ENCODE peak calls at places on chromosomes 1 and 21, in seven cellular contexts. Z is effector memory CD4-positive, alpha-beta T cell; M is AG10803; D is choroid plexus epithelial cell; J is CD8-positive, alpha-beta T cell; T is small intestine; P is MM.1S. B is an unnamed sample.

GRCh38 chr1:29354511-29355098 is 118.3 kb downstream of the PTPRU start:
- DNase-seq in Z (no peak), M (no peak), D (no peak), J (no peak), T (no peak), P (no peak), B (no peak)

GRCh38 chr1:31505884-31506497 is 70.3 kb upstream of the TINAGL1 start:
- DNase-seq in Z (no peak), M (peak), D (peak), J (no peak), T (no peak), P (peak), B (peak)

GRCh38 chr1:192522673-192523072 is 52.9 kb upstream of the RGS1 start:
- DNase-seq in Z (no peak), M (no peak), D (no peak), J (no peak), T (no peak), P (no peak), B (no peak)

GRCh38 chr1:214310010-214310409 is 29.1 kb downstream of the SMYD2 start:
- DNase-seq in Z (no peak), M (peak), D (peak), J (no peak), T (no peak), P (no peak), B (no peak)

GRCh38 chr1:3892748-3893147 is 7.3 kb downstream of the C1orf174 start:
- DNase-seq in Z (no peak), M (no peak), D (no peak), J (no peak), T (no peak), P (no peak), B (no peak)

GRCh38 chr1:173889885-173890284 is 21.7 kb downstream of the ZBTB37 start:
- DNase-seq in Z (no peak), M (no peak), D (no peak), J (no peak), T (no peak), P (no peak), B (no peak)

GRCh38 chr1:31666290-31666963 is 21.8 kb upstream of the PEF1 start:
- DNase-seq in Z (no peak), M (peak), D (peak), J (no peak), T (peak), P (no peak), B (no peak)

GRCh38 chr1:178946855-178947687 is 76.2 kb upstream of the ANGPTL1 start:
- DNase-seq in Z (no peak), M (no peak), D (no peak), J (no peak), T (no peak), P (no peak), B (no peak)

GRCh38 chr21:37784591-37785318 is 131.5 kb downstream of the KCNJ6 start:
- DNase-seq in Z (no peak), M (peak), D (peak), J (no peak), T (no peak), P (no peak), B (no peak)

GRCh38 chr1:204171751-204172178 is 5.6 kb upstream of the REN start:
- DNase-seq in Z (no peak), M (peak), D (peak), J (no peak), T (no peak), P (no peak), B (no peak)

GRCh38 chr1:22107126-22107525 is 35.8 kb downstream of the WNT4 start:
- DNase-seq in Z (no peak), M (peak), D (no peak), J (no peak), T (no peak), P (no peak), B (no peak)

GRCh38 chr1:185821612-185822385 is 87.6 kb downstream of the HMCN1 start:
- DNase-seq in Z (no peak), M (no peak), D (peak), J (no peak), T (peak), P (no peak), B (no peak)

GRCh38 chr1:150065184-150065871 is 2.2 kb upstream of the VPS45 start:
- DNase-seq in Z (no peak), M (peak), D (peak), J (no peak), T (peak), P (no peak), B (no peak)

GRCh38 chr1:205774277-205775014 is 836 bp downstream of the RAB29 start:
- DNase-seq in Z (peak), M (no peak), D (peak), J (peak), T (peak), P (no peak), B (peak)

GRCh38 chr1:163395767-163396166 is 74.0 kb downstream of the NUF2 start:
- DNase-seq in Z (no peak), M (no peak), D (peak), J (no peak), T (no peak), P (no peak), B (no peak)

GRCh38 chr1:59815892-59816291 is 1.1 kb downstream of the HOOK1 start:
- DNase-seq in Z (no peak), M (no peak), D (no peak), J (no peak), T (peak), P (no peak), B (no peak)

GRCh38 chr1:36096500-36097412 is 8.1 kb downstream of the ADPRS start:
- DNase-seq in Z (no peak), M (no peak), D (no peak), J (no peak), T (no peak), P (no peak), B (no peak)

GRCh38 chr1:166017395-166017794 is 149.4 kb downstream of the FAM78B start:
- DNase-seq in Z (no peak), M (no peak), D (no peak), J (no peak), T (no peak), P (no peak), B (no peak)

GRCh38 chr1:202656057-202656456 is 54.2 kb downstream of the SYT2 start:
- DNase-seq in Z (no peak), M (no peak), D (peak), J (no peak), T (no peak), P (no peak), B (no peak)

GRCh38 chr1:24742090-24742938 is 2.9 kb upstream of the CLIC4 start:
- DNase-seq in Z (no peak), M (peak), D (peak), J (no peak), T (peak), P (no peak), B (no peak)

GRCh38 chr1:71298633-71299032 is 217.8 kb upstream of the ZRANB2 start:
- DNase-seq in Z (no peak), M (peak), D (no peak), J (no peak), T (no peak), P (no peak), B (no peak)

GRCh38 chr1:180444522-180444921 is 57.9 kb downstream of the ACBD6 start:
- DNase-seq in Z (no peak), M (no peak), D (no peak), J (no peak), T (no peak), P (no peak), B (no peak)

GRCh38 chr1:198121058-198121829 is 35.6 kb upstream of the NEK7 start:
- DNase-seq in Z (no peak), M (peak), D (peak), J (no peak), T (peak), P (no peak), B (no peak)

GRCh38 chr1:235648954-235649721 is 446 bp downstream of the GNG4 start:
- DNase-seq in Z (peak), M (peak), D (peak), J (peak), T (peak), P (peak), B (peak)

GRCh38 chr1:229984992-229985985 is 81.7 kb upstream of the GALNT2 start:
- DNase-seq in Z (no peak), M (no peak), D (no peak), J (no peak), T (no peak), P (no peak), B (no peak)

GRCh38 chr1:200362421-200362820 is 47.4 kb downstream of the ZNF281 start:
- DNase-seq in Z (no peak), M (no peak), D (no peak), J (no peak), T (no peak), P (no peak), B (no peak)

GRCh38 chr1:214327519-214327918 is 46.6 kb downstream of the SMYD2 start:
- DNase-seq in Z (no peak), M (no peak), D (no peak), J (no peak), T (no peak), P (no peak), B (no peak)

GRCh38 chr1:63601463-63601862 is 8.3 kb downstream of the PGM1 start:
- DNase-seq in Z (no peak), M (no peak), D (no peak), J (no peak), T (no peak), P (no peak), B (no peak)

GRCh38 chr1:33316601-33317000 is 4.3 kb downstream of the A3GALT2 start:
- DNase-seq in Z (no peak), M (no peak), D (no peak), J (no peak), T (no peak), P (no peak), B (no peak)
- H3K4me3 ChIP-seq in Z (no peak), M (no peak), D (no peak), J (no peak), T (no peak), P (no peak), B (no peak)

DNA sequence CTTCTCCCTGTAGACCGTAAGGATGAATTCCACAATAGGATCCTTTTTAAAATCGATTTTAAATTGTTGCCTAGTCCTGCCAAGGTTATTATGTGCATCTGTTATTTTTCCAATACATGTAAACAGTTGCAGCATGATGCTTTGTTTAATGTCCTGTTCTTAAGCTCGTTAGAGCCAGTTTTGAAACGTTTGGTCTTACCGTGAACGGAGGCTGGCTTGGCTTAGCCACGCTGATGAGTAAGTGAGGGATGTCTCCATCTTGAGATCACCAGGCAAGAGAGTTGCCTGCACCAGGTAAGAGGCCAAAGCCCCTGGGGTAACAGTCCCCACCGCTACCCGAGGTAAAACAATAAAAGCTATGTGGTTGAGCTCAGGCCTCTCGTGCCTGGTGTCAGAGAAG is 17.3 kb downstream of the CSTB start:
- DNase-seq in Z (no peak), M (no peak), D (peak), J (no peak), T (no peak), P (no peak), B (no peak)
- H3K4me3 ChIP-seq in Z (no peak), M (no peak), D (peak), J (no peak), T (no peak), P (no peak), B (no peak)

GRCh38 chr1:94072840-94073516 is 48.0 kb downstream of the ABCA4 start:
- DNase-seq in Z (no peak), M (no peak), D (no peak), J (no peak), T (no peak), P (no peak), B (no peak)
- H3K4me3 ChIP-seq in Z (no peak), M (no peak), D (no peak), J (no peak), T (no peak), P (no peak), B (no peak)

GRCh38 chr21:31872072-31872451 is 758 bp upstream of the HUNK start:
- DNase-seq in Z (no peak), M (no peak), D (no peak), J (no peak), T (no peak), P (no peak), B (no peak)
- H3K4me3 ChIP-seq in Z (no peak), M (peak), D (no peak), J (peak), T (peak), P (peak), B (no peak)

DNA sequence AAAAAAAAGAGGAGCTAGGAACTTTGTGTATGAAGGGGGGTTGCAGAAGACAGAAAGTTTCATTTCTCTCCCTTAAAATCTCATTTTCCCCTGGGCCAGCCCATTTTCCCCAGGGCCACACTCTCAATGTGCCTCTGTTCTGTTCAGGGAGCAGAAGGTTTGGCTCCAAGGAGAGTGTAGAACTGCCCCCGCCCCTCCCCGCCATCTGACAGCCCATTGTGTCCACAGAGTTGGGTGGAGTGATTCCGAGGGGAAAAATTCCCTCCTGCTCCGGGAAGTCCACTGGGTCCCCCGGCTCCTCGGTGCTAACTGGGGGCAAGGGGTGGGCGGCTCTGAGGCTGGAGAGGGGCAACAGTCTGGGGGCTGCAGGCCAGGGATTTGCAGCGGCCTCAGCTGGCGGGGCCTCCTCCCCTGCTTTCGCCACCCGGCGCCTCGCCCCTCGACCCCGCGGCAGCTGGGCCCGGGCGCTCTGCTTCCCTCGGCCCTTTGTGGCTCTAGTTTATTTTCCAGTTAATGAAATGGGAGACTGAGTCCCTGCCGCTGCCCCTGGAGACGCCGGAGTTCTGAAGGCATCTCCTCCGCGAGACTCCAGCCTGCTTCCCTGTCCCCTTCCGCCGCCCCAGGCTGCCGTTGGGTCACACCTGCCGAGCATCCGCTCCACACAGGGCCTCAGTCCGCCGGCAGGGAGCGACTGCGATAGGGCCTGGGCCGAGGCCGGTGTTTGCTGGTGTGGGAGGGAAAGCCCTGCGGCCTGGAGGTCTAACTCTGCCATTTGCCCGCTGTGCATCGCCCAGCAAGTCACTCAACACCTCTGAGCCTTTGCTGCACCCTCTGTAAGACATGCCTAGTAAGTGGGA is 14.7 kb upstream of the KIRREL1 start:
- DNase-seq in Z (no peak), M (no peak), D (no peak), J (no peak), T (peak), P (no peak), B (no peak)
- H3K4me3 ChIP-seq in Z (no peak), M (no peak), D (peak), J (no peak), T (peak), P (no peak), B (no peak)